ENCODE peak calls at places on chromosomes 5 and 9, in four cellular contexts. C, A, P and Q are unnamed samples.

GRCh38 chr9:116987902-116988301 is 300.8 kb downstream of the TRIM32 start:
- DNase-seq in A (no peak), P (no peak), C (no peak), Q (no peak)

GRCh38 chr5:136094913-136095641 is 37.6 kb upstream of the SMAD5 start:
- DNase-seq in C (no peak), A (no peak), P (no peak), Q (no peak)

GRCh38 chr9:33135086-33135958 is 31.8 kb downstream of the B4GALT1 start:
- DNase-seq in C (peak), P (no peak), A (no peak), Q (no peak)

GRCh38 chr5:50415912-50416311 is 25.2 kb downstream of the EMB start:
- DNase-seq in C (no peak), A (no peak), P (peak), Q (no peak)

GRCh38 chr9:73269430-73270101 is 117.9 kb downstream of the ANXA1 start:
- DNase-seq in A (peak), C (peak), P (no peak), Q (peak)

GRCh38 chr5:13987843-13988464 is 43.5 kb upstream of the DNAH5 start:
- DNase-seq in A (peak), C (peak), P (peak), Q (peak)

GRCh38 chr9:12699529-12699928 is 6.3 kb downstream of the TYRP1 start:
- DNase-seq in P (no peak), C (peak), A (peak), Q (peak)

GRCh38 chr9:36744678-36745077 is 172.0 kb downstream of the MELK start:
- DNase-seq in P (no peak), C (no peak), A (no peak), Q (no peak)

GRCh38 chr5:55220433-55221185 is 6.5 kb downstream of the MCIDAS start:
- DNase-seq in C (no peak), P (no peak), A (no peak), Q (no peak)

GRCh38 chr9:129307227-129307970 is 129.3 kb upstream of the IER5L start:
- DNase-seq in C (no peak), A (no peak), P (no peak), Q (no peak)

GRCh38 chr5:10719965-10720364 is 41.1 kb downstream of the DAP start:
- DNase-seq in C (peak), A (peak), P (no peak), Q (peak)

GRCh38 chr9:92686954-92687353 is 17.0 kb upstream of the IPPK start:
- DNase-seq in C (no peak), A (no peak), P (no peak), Q (peak)

GRCh38 chr9:37026085-37026935 is 7.8 kb downstream of the PAX5 start:
- DNase-seq in P (no peak), C (no peak), A (no peak), Q (no peak)

DNA sequence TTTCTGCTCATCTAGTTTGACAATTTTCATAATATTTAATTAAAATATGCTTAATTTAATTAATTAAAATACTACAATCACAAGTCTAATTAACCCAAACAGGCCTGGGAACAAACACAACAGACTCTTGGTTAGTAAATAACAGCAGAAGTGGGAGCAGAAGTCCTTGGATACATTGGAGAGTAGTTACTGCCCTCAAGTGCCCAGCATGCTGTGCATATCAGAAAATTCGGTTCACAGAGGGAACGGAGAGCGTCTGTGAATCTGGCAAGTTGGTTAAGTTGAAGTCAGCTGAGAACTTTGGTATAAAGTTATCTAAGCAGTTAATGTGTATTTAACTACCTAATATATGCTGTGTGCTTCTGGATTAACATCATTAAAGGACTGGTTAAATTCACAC is 87.0 kb upstream of the ATG10 start:
- DNase-seq in A (no peak), C (no peak), P (no peak), Q (no peak)
- TF ChIP-seq CTCF in A (no peak), C (no peak), P (no peak), Q (no peak)

DNA sequence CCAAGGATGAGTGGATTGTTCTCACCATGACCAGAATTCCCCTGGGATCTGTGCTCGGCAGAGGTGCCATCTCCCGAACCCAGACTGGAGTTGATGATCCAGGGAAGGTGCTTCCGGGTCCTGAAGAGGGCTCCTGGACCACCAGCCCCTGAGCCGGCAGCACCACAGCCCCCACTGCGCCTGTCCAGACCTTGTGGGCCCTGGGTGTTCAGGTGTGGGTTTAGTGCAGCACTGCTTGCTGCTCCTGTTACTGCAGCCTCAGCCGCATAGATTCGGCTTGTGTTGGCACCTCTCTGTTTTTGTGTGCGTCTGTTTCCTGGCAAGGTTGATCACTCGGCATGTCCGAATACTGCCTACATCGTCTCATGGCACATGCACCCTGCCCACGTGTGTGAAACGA is 16.3 kb upstream of the NPM1 start:
- DNase-seq in P (no peak), C (no peak), A (no peak), Q (no peak)
- H3K4me3 ChIP-seq in P (no peak), C (no peak), A (no peak), Q (no peak)

GRCh38 chr5:171335616-171336015 is 26.6 kb downstream of the TLX3 start:
- DNase-seq in A (no peak), P (no peak), C (no peak), Q (no peak)

GRCh38 chr5:171336486-171337206 is 27.6 kb downstream of the TLX3 start:
- DNase-seq in P (no peak), C (peak), A (peak), Q (peak)

GRCh38 chr5:171340042-171340441 is 31.0 kb downstream of the TLX3 start:
- DNase-seq in C (no peak), A (no peak), P (no peak), Q (no peak)

GRCh38 chr5:171340491-171340890 is 31.4 kb downstream of the TLX3 start:
- DNase-seq in C (no peak), A (no peak), P (no peak), Q (no peak)

DNA sequence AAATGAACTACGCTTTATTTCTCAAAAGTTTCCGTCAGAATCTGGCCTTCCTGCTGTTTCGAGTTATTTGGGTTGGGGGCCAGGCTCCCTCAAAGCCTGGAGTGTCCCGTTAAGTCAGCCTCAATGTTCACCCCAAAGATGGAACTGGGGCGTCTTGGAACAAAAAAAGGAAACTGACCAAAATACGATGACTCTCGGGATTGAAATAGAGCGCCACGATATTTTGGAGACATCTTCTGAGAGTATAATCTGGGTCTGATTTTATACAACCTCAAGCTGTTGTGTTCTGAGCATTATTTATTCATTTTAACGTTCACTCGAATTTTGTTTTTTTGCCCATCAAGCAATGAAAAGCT is 28.1 kb downstream of the TLX3 start:
- DNase-seq in P (no peak), C (no peak), A (no peak), Q (no peak)
- TF ChIP-seq CTCF in P (no peak), C (no peak), A (no peak), Q (no peak)

GRCh38 chr9:110126986-110127864 is 80.7 kb downstream of the C9orf152 start:
- DNase-seq in A (peak), C (peak), P (no peak), Q (peak)

GRCh38 chr9:110130211-110130610 is 77.7 kb downstream of the C9orf152 start:
- DNase-seq in A (no peak), C (no peak), P (no peak), Q (no peak)

GRCh38 chr9:110130791-110131416 is 77.1 kb downstream of the C9orf152 start:
- DNase-seq in P (no peak), A (no peak), C (no peak), Q (no peak)

GRCh38 chr9:110129460-110129859 is 78.5 kb downstream of the C9orf152 start:
- DNase-seq in C (no peak), P (no peak), A (no peak), Q (no peak)

GRCh38 chr9:110128664-110129329 is 79.2 kb downstream of the C9orf152 start:
- DNase-seq in P (peak), A (no peak), C (no peak), Q (peak)
- H3K4me3 ChIP-seq in P (no peak), A (no peak), C (no peak), Q (peak)

GRCh38 chr9:10274983-10275382 is 337.8 kb downstream of the PTPRD start:
- DNase-seq in A (no peak), P (no peak), C (peak), Q (no peak)
- TF ChIP-seq CTCF in A (no peak), P (no peak), C (no peak), Q (no peak)

GRCh38 chr9:123795336-123795735 is 134.6 kb downstream of the DENND1A start:
- DNase-seq in A (no peak), P (no peak), C (peak), Q (peak)

GRCh38 chr9:123787411-123787810 is 142.5 kb downstream of the DENND1A start:
- DNase-seq in P (no peak), A (no peak), C (no peak), Q (no peak)

GRCh38 chr9:123784513-123784912 is 145.4 kb downstream of the DENND1A start:
- DNase-seq in P (no peak), C (peak), A (peak), Q (peak)

DNA sequence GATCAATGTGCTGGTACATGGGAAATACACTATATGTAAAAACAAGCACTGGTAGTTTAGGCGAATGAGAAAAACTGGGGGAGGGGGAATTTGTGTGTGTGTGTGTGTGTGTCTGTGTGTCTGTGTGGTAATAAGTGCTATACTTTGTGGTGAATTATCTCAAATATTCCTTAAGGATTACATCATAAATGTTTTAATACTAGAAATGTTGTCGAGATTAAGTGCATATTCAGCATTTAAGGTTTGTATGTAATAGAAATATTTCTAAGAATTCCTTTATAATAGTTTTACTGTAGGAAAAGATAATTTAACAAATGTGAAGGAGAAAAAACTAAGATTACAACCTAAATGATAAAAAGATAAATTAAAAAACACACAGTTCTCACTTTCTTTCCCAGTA is 140.0 kb downstream of the DENND1A start:
- DNase-seq in P (no peak), A (no peak), C (no peak), Q (no peak)
- H3K4me3 ChIP-seq in P (no peak), A (no peak), C (no peak), Q (no peak)

DNA sequence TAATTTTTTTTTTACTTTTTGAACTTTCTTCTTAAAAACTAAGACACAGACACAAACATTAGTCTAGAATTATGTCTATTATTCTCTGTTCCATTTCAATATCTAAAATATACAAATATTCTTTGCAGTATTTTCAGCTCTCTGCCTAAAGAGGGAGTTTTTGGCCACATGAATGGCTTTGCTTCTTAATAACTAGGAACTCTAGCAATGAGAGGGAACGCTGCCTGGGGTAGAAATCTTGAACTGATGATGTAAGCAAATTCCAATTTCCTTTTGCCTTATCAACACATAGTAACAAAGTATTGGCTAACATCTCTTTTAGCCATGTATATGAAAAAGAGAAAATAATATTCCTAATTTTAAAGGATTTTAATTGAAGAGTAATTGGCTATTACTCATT is 51.9 kb downstream of the SLC25A46 start:
- DNase-seq in A (peak), P (no peak), C (peak), Q (peak)
- TF ChIP-seq CTCF in A (no peak), P (no peak), C (peak), Q (peak)

GRCh38 chr5:178941361-178941760 is 363 bp downstream of the ZNF454 start:
- DNase-seq in C (no peak), P (no peak), A (no peak), Q (no peak)
- H3K4me3 ChIP-seq in C (peak), P (no peak), A (peak), Q (peak)